ENCODE peak calls at places on chromosomes 2 and 18, in ten cellular contexts. B is hepatocyte; E is CD8-positive, alpha-beta T cell; J is foreskin fibroblast; D is mucosa of descending colon; W is A549; Q is fibroblast of pulmonary artery; R is AG04449; F is IMR-90; V is cardiac muscle cell. Y is an unnamed sample.

GRCh38 chr2:215960825-215961224 is 52.5 kb downstream of the MREG start:
- DNase-seq in B (no peak), E (no peak), J (no peak), D (no peak), W (no peak), Q (no peak), R (no peak), F (no peak), V (no peak), Y (no peak)

GRCh38 chr18:25814841-25815458 is 275.5 kb downstream of the SS18 start:
- DNase-seq in B (no peak), E (no peak), J (no peak), D (no peak), W (no peak), Q (no peak), R (no peak), F (no peak), V (no peak), Y (no peak)

GRCh38 chr2:151771599-151772358 is 37.5 kb upstream of the NEB start:
- DNase-seq in B (no peak), E (no peak), J (peak; percentile 75), D (peak; percentile 10), W (no peak), Q (peak; percentile 16), R (no peak), F (peak; percentile 94), V (no peak), Y (no peak)

GRCh38 chr18:73099759-73100158 is 232.0 kb upstream of the NETO1 start:
- DNase-seq in B (no peak), E (no peak), J (no peak), D (no peak), W (no peak), Q (no peak), R (no peak), F (no peak), V (no peak), Y (no peak)

GRCh38 chr2:54629914-54630609 is 93.4 kb upstream of the EML6 start:
- DNase-seq in B (peak; percentile 79), E (no peak), J (peak; percentile 27), D (no peak), W (peak; percentile 69), Q (peak; percentile 78), R (no peak), F (peak; percentile 66), V (no peak), Y (no peak)

GRCh38 chr2:181805228-181806038 is 86.1 kb upstream of the ITPRID2 start:
- DNase-seq in B (no peak), E (no peak), J (no peak), D (no peak), W (no peak), Q (peak; percentile 63), R (peak; percentile 65), F (peak; percentile 74), V (no peak), Y (no peak)

GRCh38 chr2:113208995-113209868 is 35.5 kb downstream of the PSD4 start:
- DNase-seq in B (no peak), E (no peak), J (no peak), D (no peak), W (no peak), Q (no peak), R (no peak), F (peak; percentile 65), V (no peak), Y (no peak)

GRCh38 chr18:13270279-13270911 is 51.8 kb downstream of the LDLRAD4 start:
- DNase-seq in B (no peak), E (no peak), J (no peak), D (no peak), W (no peak), Q (no peak), R (no peak), F (no peak), V (no peak), Y (peak; percentile 32)

GRCh38 chr2:234535359-234535758 is 38.5 kb upstream of the ARL4C start:
- DNase-seq in B (no peak), E (no peak), J (no peak), D (no peak), W (no peak), Q (no peak), R (no peak), F (no peak), V (no peak), Y (no peak)

GRCh38 chr2:161358838-161359237 is 50.6 kb downstream of the PSMD14 start:
- DNase-seq in B (no peak), E (no peak), J (no peak), D (no peak), W (no peak), Q (peak; percentile 27), R (no peak), F (no peak), V (no peak), Y (no peak)

GRCh38 chr2:9737053-9737875 is 106.0 kb upstream of the TAF1B start:
- DNase-seq in B (no peak), E (no peak), J (no peak), D (no peak), W (peak; percentile 26), Q (peak; percentile 39), R (no peak), F (peak; percentile 50), V (no peak), Y (no peak)
- TF ChIP-seq CTCF in B (no peak), E (no peak), J (no peak), D (no peak), W (no peak), Q (peak; percentile 17), R (no peak), F (peak; percentile 55), V (peak; percentile 31), Y (no peak)

GRCh38 chr18:32975166-32975441 is 202.3 kb upstream of the KLHL14 start:
- DNase-seq in B (no peak), E (no peak), J (no peak), D (no peak), W (no peak), Q (no peak), R (no peak), F (no peak), V (no peak), Y (no peak)
- TF ChIP-seq CTCF in B (no peak), E (no peak), J (no peak), D (no peak), W (no peak), Q (no peak), R (no peak), F (no peak), V (no peak), Y (no peak)

GRCh38 chr18:2083691-2084090 is 487.6 kb downstream of the METTL4 start:
- DNase-seq in B (peak; percentile 41), E (no peak), J (no peak), D (no peak), W (no peak), Q (no peak), R (no peak), F (no peak), V (peak; percentile 12), Y (no peak)
- TF ChIP-seq CTCF in B (peak; percentile 42), E (no peak), J (no peak), D (no peak), W (no peak), Q (peak; percentile 12), R (no peak), F (no peak), V (no peak), Y (no peak)

GRCh38 chr2:122531803-122532344 is 776.4 kb downstream of the TSN start:
- DNase-seq in B (no peak), E (no peak), J (no peak), D (no peak), W (no peak), Q (peak; percentile 11), R (no peak), F (no peak), V (no peak), Y (no peak)
- TF ChIP-seq CTCF in B (peak; percentile 21), E (no peak), J (peak; percentile 15), D (no peak), W (no peak), Q (peak; percentile 42), R (peak; percentile 11), F (no peak), V (peak; percentile 68), Y (no peak)

GRCh38 chr2:227939271-227940027 is 68.0 kb downstream of the DAW1 start:
- DNase-seq in B (peak; percentile 53), E (no peak), J (peak; percentile 13), D (peak; percentile 9), W (peak; percentile 15), Q (peak; percentile 68), R (no peak), F (peak; percentile 15), V (peak; percentile 73), Y (no peak)
- TF ChIP-seq CTCF in B (peak; percentile 67), E (no peak), J (peak; percentile 52), D (peak; percentile 8), W (peak; percentile 46), Q (peak; percentile 68), R (peak; percentile 23), F (peak; percentile 25), V (peak; percentile 62), Y (peak; percentile 46)

GRCh38 chr2:23806201-23806600 is 120.7 kb downstream of the ATAD2B start:
- DNase-seq in B (no peak), E (no peak), J (no peak), D (no peak), W (no peak), Q (no peak), R (no peak), F (no peak), V (no peak), Y (no peak)

GRCh38 chr2:23806665-23807064 is 120.3 kb downstream of the ATAD2B start:
- DNase-seq in B (no peak), E (no peak), J (no peak), D (no peak), W (no peak), Q (no peak), R (no peak), F (no peak), V (no peak), Y (no peak)

GRCh38 chr2:23803275-23803964 is 123.5 kb downstream of the ATAD2B start:
- DNase-seq in B (peak; percentile 7), E (no peak), J (peak; percentile 38), D (peak; percentile 22), W (no peak), Q (peak; percentile 68), R (no peak), F (peak; percentile 79), V (no peak), Y (no peak)

GRCh38 chr2:23801396-23801795 is 125.5 kb downstream of the ATAD2B start:
- DNase-seq in B (no peak), E (no peak), J (peak; percentile 36), D (no peak), W (no peak), Q (peak; percentile 84), R (peak; percentile 40), F (peak; percentile 82), V (no peak), Y (no peak)

GRCh38 chr2:23803965-23804542 is 122.9 kb downstream of the ATAD2B start:
- DNase-seq in B (peak; percentile 26), E (no peak), J (peak; percentile 4), D (peak; percentile 50), W (peak; percentile 17), Q (peak; percentile 33), R (no peak), F (peak; percentile 53), V (peak; percentile 35), Y (no peak)
- TF ChIP-seq CTCF in B (peak; percentile 28), E (no peak), J (no peak), D (no peak), W (peak; percentile 46), Q (peak; percentile 35), R (no peak), F (peak; percentile 27), V (peak; percentile 39), Y (peak; percentile 25)

Y was measured in osteocyte.